ENCODE peak calls at places on chromosomes 3 and 15, in four cellular contexts. One of them, this sample, is unnamed.

GRCh38 chr15:64678126-64678819 is 97.1 kb downstream of the RBPMS2 start:
- DNase-seq in epithelial cell of esophagus: peak
- DNase-seq in T-helper 1 cell: no peak
- DNase-seq in Peyer's patch: no peak
- DNase-seq in this sample: no peak

GRCh38 chr3:159841766-159842165 is 146.9 kb upstream of the IL12A start:
- DNase-seq in epithelial cell of esophagus: no peak
- DNase-seq in T-helper 1 cell: no peak
- DNase-seq in Peyer's patch: no peak
- DNase-seq in this sample: no peak

GRCh38 chr3:14225421-14225820 is 46.8 kb downstream of the LSM3 start:
- DNase-seq in epithelial cell of esophagus: no peak
- DNase-seq in T-helper 1 cell: no peak
- DNase-seq in Peyer's patch: no peak
- DNase-seq in this sample: peak

GRCh38 chr15:63587527-63587926 is 9.7 kb upstream of the FBXL22 start:
- DNase-seq in epithelial cell of esophagus: peak
- DNase-seq in T-helper 1 cell: no peak
- DNase-seq in Peyer's patch: no peak
- DNase-seq in this sample: no peak

GRCh38 chr3:27193056-27193455 is 176.1 kb downstream of the NEK10 start:
- DNase-seq in epithelial cell of esophagus: no peak
- DNase-seq in T-helper 1 cell: no peak
- DNase-seq in Peyer's patch: no peak
- DNase-seq in this sample: no peak

GRCh38 chr3:183777016-183777618 is 48.3 kb downstream of the MAP6D1 start:
- DNase-seq in epithelial cell of esophagus: no peak
- DNase-seq in T-helper 1 cell: no peak
- DNase-seq in Peyer's patch: no peak
- DNase-seq in this sample: no peak

GRCh38 chr15:60790641-60791040 is 311.7 kb upstream of the ICE2 start:
- DNase-seq in epithelial cell of esophagus: peak
- DNase-seq in T-helper 1 cell: no peak
- DNase-seq in Peyer's patch: no peak
- DNase-seq in this sample: no peak

GRCh38 chr15:92617197-92618037 is 38.2 kb downstream of the FAM174B start:
- DNase-seq in epithelial cell of esophagus: no peak
- DNase-seq in T-helper 1 cell: no peak
- DNase-seq in Peyer's patch: no peak
- DNase-seq in this sample: peak

GRCh38 chr15:74167891-74168331 is 5.6 kb upstream of the ISLR start:
- DNase-seq in epithelial cell of esophagus: no peak
- DNase-seq in T-helper 1 cell: no peak
- DNase-seq in Peyer's patch: no peak
- DNase-seq in this sample: no peak

GRCh38 chr3:14480207-14481017 is 59.7 kb downstream of the GRIP2 start:
- DNase-seq in epithelial cell of esophagus: peak
- DNase-seq in T-helper 1 cell: no peak
- DNase-seq in Peyer's patch: no peak
- DNase-seq in this sample: no peak

GRCh38 chr3:48426401-48426909 is 3.4 kb downstream of the PLXNB1 start:
- DNase-seq in epithelial cell of esophagus: no peak
- DNase-seq in T-helper 1 cell: no peak
- DNase-seq in Peyer's patch: no peak
- DNase-seq in this sample: no peak

GRCh38 chr15:87672309-87672897 is 584.1 kb downstream of the NTRK3 start:
- DNase-seq in epithelial cell of esophagus: peak
- DNase-seq in T-helper 1 cell: no peak
- DNase-seq in Peyer's patch: no peak
- DNase-seq in this sample: no peak

GRCh38 chr3:67898916-67899315 is 244.5 kb upstream of the SUCLG2 start:
- DNase-seq in epithelial cell of esophagus: no peak
- DNase-seq in T-helper 1 cell: no peak
- DNase-seq in Peyer's patch: no peak
- DNase-seq in this sample: no peak

GRCh38 chr3:39469258-39469657 is 1.8 kb downstream of the MOBP start:
- DNase-seq in epithelial cell of esophagus: no peak
- DNase-seq in T-helper 1 cell: no peak
- DNase-seq in Peyer's patch: no peak
- DNase-seq in this sample: no peak

GRCh38 chr3:194756460-194757355 is 71.0 kb downstream of the FAM43A start:
- DNase-seq in epithelial cell of esophagus: no peak
- DNase-seq in T-helper 1 cell: no peak
- DNase-seq in Peyer's patch: no peak
- DNase-seq in this sample: no peak

GRCh38 chr15:67766963-67767362 is 58.3 kb upstream of the SKOR1 start:
- DNase-seq in epithelial cell of esophagus: no peak
- DNase-seq in T-helper 1 cell: no peak
- DNase-seq in Peyer's patch: no peak
- DNase-seq in this sample: no peak

GRCh38 chr3:173970206-173970605 is 572.7 kb downstream of the NLGN1 start:
- DNase-seq in epithelial cell of esophagus: no peak
- DNase-seq in T-helper 1 cell: no peak
- DNase-seq in Peyer's patch: no peak
- DNase-seq in this sample: no peak

GRCh38 chr3:48409291-48410201 is 20.3 kb downstream of the PLXNB1 start:
- DNase-seq in epithelial cell of esophagus: no peak
- DNase-seq in T-helper 1 cell: no peak
- DNase-seq in Peyer's patch: no peak
- DNase-seq in this sample: peak

GRCh38 chr15:38853608-38854007 is 289.0 kb upstream of the RASGRP1 start:
- DNase-seq in epithelial cell of esophagus: peak
- DNase-seq in T-helper 1 cell: no peak
- DNase-seq in Peyer's patch: no peak
- DNase-seq in this sample: no peak

GRCh38 chr15:90872481-90873184 is 4.2 kb downstream of the FURIN start:
- DNase-seq in epithelial cell of esophagus: peak
- DNase-seq in T-helper 1 cell: no peak
- DNase-seq in Peyer's patch: no peak
- DNase-seq in this sample: peak

GRCh38 chr3:126954141-126954845 is 28.6 kb upstream of the PLXNA1 start:
- DNase-seq in epithelial cell of esophagus: peak
- DNase-seq in T-helper 1 cell: no peak
- DNase-seq in Peyer's patch: no peak
- DNase-seq in this sample: no peak

GRCh38 chr3:42725454-42725853 is 22.9 kb upstream of the HHATL start:
- DNase-seq in epithelial cell of esophagus: no peak
- DNase-seq in T-helper 1 cell: no peak
- DNase-seq in Peyer's patch: no peak
- DNase-seq in this sample: no peak

GRCh38 chr3:124558898-124559649 is 171.2 kb upstream of the UMPS start:
- DNase-seq in epithelial cell of esophagus: peak
- DNase-seq in T-helper 1 cell: no peak
- DNase-seq in Peyer's patch: peak
- DNase-seq in this sample: peak

GRCh38 chr15:96896766-96897165 is 566.3 kb downstream of the NR2F2 start:
- DNase-seq in epithelial cell of esophagus: no peak
- DNase-seq in T-helper 1 cell: no peak
- DNase-seq in Peyer's patch: no peak
- DNase-seq in this sample: no peak

GRCh38 chr3:134375542-134376384 is 1.5 kb upstream of the AMOTL2 start:
- DNase-seq in epithelial cell of esophagus: no peak
- DNase-seq in T-helper 1 cell: no peak
- DNase-seq in Peyer's patch: no peak
- DNase-seq in this sample: peak

GRCh38 chr15:77475898-77476297 is 55.2 kb downstream of the HMG20A start:
- DNase-seq in epithelial cell of esophagus: no peak
- DNase-seq in T-helper 1 cell: no peak
- DNase-seq in Peyer's patch: no peak
- DNase-seq in this sample: no peak

GRCh38 chr3:108662141-108662738 is 72.7 kb downstream of the DZIP3 start:
- DNase-seq in epithelial cell of esophagus: peak
- DNase-seq in T-helper 1 cell: peak
- DNase-seq in Peyer's patch: no peak
- DNase-seq in this sample: peak

GRCh38 chr15:52787549-52788098 is 2.5 kb downstream of the ONECUT1 start:
- DNase-seq in epithelial cell of esophagus: no peak
- DNase-seq in T-helper 1 cell: no peak
- DNase-seq in Peyer's patch: no peak
- DNase-seq in this sample: no peak

GRCh38 chr15:89377842-89378698 is 43.4 kb upstream of the POLG start:
- DNase-seq in epithelial cell of esophagus: peak
- DNase-seq in T-helper 1 cell: no peak
- DNase-seq in Peyer's patch: no peak
- DNase-seq in this sample: no peak

GRCh38 chr15:71687902-71688508 is 122.3 kb upstream of the NR2E3 start:
- DNase-seq in epithelial cell of esophagus: peak
- DNase-seq in T-helper 1 cell: no peak
- DNase-seq in Peyer's patch: no peak
- DNase-seq in this sample: no peak

This sample was measured in colonic mucosa.